ENCODE peak calls at places on chromosomes 5 and 9, in four cellular contexts. V, Q, L and Z are unnamed samples.

GRCh38 chr5:153974131-153974812 is 64.4 kb downstream of the FAM114A2 start:
- DNase-seq in V (peak), Q (no peak), L (peak), Z (peak)

GRCh38 chr5:73996181-73996770 is 370.3 kb downstream of the ARHGEF28 start:
- DNase-seq in V (no peak), Q (no peak), L (no peak), Z (no peak)

GRCh38 chr9:136741885-136742568 is 713 bp downstream of the LCN10 start:
- DNase-seq in V (no peak), Q (no peak), L (no peak), Z (no peak)

GRCh38 chr5:160071521-160072299 is 47.5 kb downstream of the PWWP2A start:
- DNase-seq in V (no peak), Q (no peak), L (no peak), Z (peak)

GRCh38 chr5:65682148-65682547 is 39.8 kb downstream of the SGTB start:
- DNase-seq in V (no peak), Q (no peak), L (no peak), Z (no peak)

GRCh38 chr5:174735498-174736350 is 11.3 kb downstream of the MSX2 start:
- DNase-seq in V (peak), Q (no peak), L (peak), Z (no peak)

GRCh38 chr5:68171101-68171558 is 44.4 kb upstream of the PIK3R1 start:
- DNase-seq in V (no peak), Q (no peak), L (no peak), Z (no peak)

GRCh38 chr5:20098695-20099094 is 110.7 kb upstream of the CDH18 start:
- DNase-seq in V (no peak), Q (no peak), L (no peak), Z (no peak)

GRCh38 chr5:38167562-38167996 is 90.8 kb upstream of the EGFLAM start:
- DNase-seq in V (peak), Q (no peak), L (no peak), Z (no peak)

GRCh38 chr5:114449836-114450515 is 88.1 kb downstream of the KCNN2 start:
- DNase-seq in V (peak), Q (peak), L (peak), Z (peak)

GRCh38 chr5:14675865-14676300 is 11.4 kb downstream of the OTULIN start:
- DNase-seq in V (no peak), Q (peak), L (no peak), Z (peak)

GRCh38 chr5:132327278-132327959 is 33.2 kb downstream of the SLC22A4 start:
- DNase-seq in V (no peak), Q (no peak), L (no peak), Z (no peak)

GRCh38 chr5:169139381-169140125 is 161.4 kb downstream of the SLIT3 start:
- DNase-seq in V (no peak), Q (no peak), L (peak), Z (no peak)

GRCh38 chr5:150613991-150614650 is 26.3 kb upstream of the SYNPO start:
- DNase-seq in V (peak), Q (no peak), L (no peak), Z (no peak)

GRCh38 chr5:150616024-150616470 is 24.4 kb upstream of the SYNPO start:
- DNase-seq in V (no peak), Q (no peak), L (no peak), Z (no peak)

GRCh38 chr5:150616506-150616905 is 24.0 kb upstream of the SYNPO start:
- DNase-seq in V (no peak), Q (no peak), L (no peak), Z (no peak)

GRCh38 chr5:150614651-150615040 is 25.8 kb upstream of the SYNPO start:
- DNase-seq in V (no peak), Q (no peak), L (no peak), Z (no peak)

GRCh38 chr5:150615141-150615699 is 25.2 kb upstream of the SYNPO start:
- DNase-seq in V (no peak), Q (no peak), L (no peak), Z (no peak)
- TF ChIP-seq REST in V (no peak), Q (no peak), L (no peak), Z (no peak)

GRCh38 chr9:96491880-96492525 is 42.0 kb downstream of the HABP4 start:
- DNase-seq in V (no peak), Q (no peak), L (no peak), Z (no peak)

GRCh38 chr9:96494215-96494800 is 44.3 kb downstream of the HABP4 start:
- DNase-seq in V (no peak), Q (no peak), L (no peak), Z (no peak)

GRCh38 chr9:96492993-96493531 is 43.1 kb downstream of the HABP4 start:
- DNase-seq in V (no peak), Q (no peak), L (no peak), Z (no peak)

GRCh38 chr9:96495341-96495740 is 45.4 kb downstream of the HABP4 start:
- DNase-seq in V (no peak), Q (no peak), L (no peak), Z (no peak)

GRCh38 chr9:96493757-96494156 is 43.8 kb downstream of the HABP4 start:
- DNase-seq in V (no peak), Q (no peak), L (no peak), Z (no peak)
- TF ChIP-seq REST in V (no peak), Q (no peak), L (no peak), Z (no peak)

DNA sequence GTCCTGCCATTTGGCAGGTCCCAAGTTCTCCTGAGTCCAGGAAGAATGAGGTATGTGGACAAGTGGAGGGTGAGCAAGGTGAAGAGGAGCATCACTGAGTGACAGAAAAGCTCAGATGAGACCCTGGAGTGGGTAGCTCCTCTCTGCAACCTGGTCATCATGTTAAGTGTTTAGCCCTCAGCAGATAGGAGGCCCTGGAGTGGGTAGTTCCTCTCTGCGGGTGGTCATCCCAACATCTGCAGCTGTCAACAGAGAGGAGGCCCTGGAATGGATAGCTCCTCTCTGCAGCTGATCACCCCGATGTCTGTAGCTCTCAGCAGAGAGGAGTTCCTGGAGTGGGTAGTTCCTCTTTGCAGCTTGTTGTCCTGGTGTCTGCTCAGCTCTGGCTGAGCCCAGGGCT is 48.4 kb downstream of the NDUFAF2 start:
- DNase-seq in V (no peak), Q (no peak), L (peak), Z (no peak)
- TF ChIP-seq REST in V (no peak), Q (no peak), L (no peak), Z (no peak)

GRCh38 chr9:93621922-93622321 is 45.5 kb downstream of the PHF2 start:
- DNase-seq in V (no peak), Q (no peak), L (no peak), Z (no peak)
- TF ChIP-seq REST in V (no peak), Q (no peak), L (no peak), Z (no peak)

GRCh38 chr5:151751593-151751992 is 6.8 kb downstream of the ATOX1 start:
- DNase-seq in V (no peak), Q (no peak), L (no peak), Z (no peak)

GRCh38 chr5:151758141-151758429 is 346 bp downstream of the ATOX1 start:
- DNase-seq in V (no peak), Q (no peak), L (no peak), Z (peak)

GRCh38 chr5:151758430-151759241 is at the start of gene ATOX1:
- DNase-seq in V (peak), Q (peak), L (peak), Z (peak)

GRCh38 chr5:151757233-151758140 is 944 bp downstream of the ATOX1 start:
- DNase-seq in V (peak), Q (no peak), L (no peak), Z (no peak)

DNA sequence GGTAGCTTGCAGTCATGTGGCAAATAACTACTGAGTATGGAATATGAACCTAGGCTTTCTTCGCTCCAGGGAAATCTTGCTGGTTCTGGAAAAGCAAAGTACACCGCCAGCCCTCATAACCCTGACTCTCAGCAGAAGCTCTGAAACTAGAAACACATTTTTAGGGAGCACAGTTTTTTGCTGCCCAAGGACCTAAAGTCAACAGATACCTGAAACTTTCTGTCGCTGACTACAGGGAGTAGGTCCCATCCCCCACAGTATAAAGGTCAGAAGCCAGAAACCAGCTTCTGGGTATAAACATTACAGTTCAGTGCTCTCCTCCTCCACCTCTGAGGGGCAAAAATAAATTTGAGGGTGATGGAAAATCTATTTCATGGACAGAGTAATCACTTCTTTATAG is 3.0 kb downstream of the ATOX1 start:
- DNase-seq in V (no peak), Q (no peak), L (no peak), Z (no peak)
- TF ChIP-seq REST in V (no peak), Q (no peak), L (no peak), Z (no peak)

DNA sequence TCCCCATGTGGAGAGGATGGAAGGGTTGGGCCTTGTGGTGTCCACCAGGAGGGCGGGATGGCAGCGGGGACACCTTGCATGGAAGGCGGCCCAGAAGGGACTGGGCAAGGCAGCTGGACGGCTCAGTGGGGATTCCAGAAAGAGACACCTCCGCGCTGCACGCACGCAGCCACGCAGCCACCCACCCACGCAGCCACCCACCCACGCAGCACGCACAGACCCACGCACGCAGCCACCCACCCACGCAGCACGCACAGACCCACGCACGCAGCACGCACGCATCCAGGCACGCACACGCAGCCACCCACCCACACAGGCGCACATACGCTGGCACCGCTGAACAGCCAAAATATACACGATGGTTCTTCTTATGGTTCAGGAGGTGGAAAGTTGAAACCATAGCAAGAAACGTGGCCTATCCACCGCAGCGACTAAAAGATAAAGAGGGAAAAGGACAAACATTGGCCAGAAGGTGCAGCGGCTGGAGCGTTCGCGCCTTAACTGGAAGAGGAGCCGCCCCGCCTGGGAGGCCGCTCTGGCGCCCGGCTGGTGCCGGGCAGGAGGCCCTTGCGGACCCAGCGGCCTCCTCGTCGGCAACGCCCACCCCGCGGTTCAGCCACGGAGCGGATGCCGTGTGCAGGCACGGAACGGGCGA is 22.2 kb upstream of the EXOC3 start:
- DNase-seq in V (no peak), Q (no peak), L (no peak), Z (no peak)
- TF ChIP-seq REST in V (no peak), Q (no peak), L (no peak), Z (no peak)

GRCh38 chr9:127991017-127991756 is 10.4 kb upstream of the EEIG1 start:
- DNase-seq in V (no peak), Q (no peak), L (peak), Z (no peak)
- TF ChIP-seq REST in V (no peak), Q (no peak), L (no peak), Z (no peak)

GRCh38 chr5:10030219-10030831 is 219.4 kb downstream of the ATPSCKMT start:
- DNase-seq in V (peak), Q (no peak), L (peak), Z (peak)
- TF ChIP-seq REST in V (no peak), Q (no peak), L (no peak), Z (no peak)

GRCh38 chr5:96566775-96567174 is 95.4 kb upstream of the CAST start:
- DNase-seq in V (no peak), Q (no peak), L (no peak), Z (no peak)
- TF ChIP-seq REST in V (no peak), Q (no peak), L (no peak), Z (no peak)

GRCh38 chr5:148912714-148913398 is 86.4 kb downstream of the ADRB2 start:
- DNase-seq in V (peak), Q (no peak), L (peak), Z (no peak)
- TF ChIP-seq REST in V (no peak), Q (no peak), L (no peak), Z (no peak)